ENCODE peak calls at places on chromosomes 16 and 17, in eight cellular contexts. A is naive thymus-derived CD4-positive, alpha-beta T cell; S is hepatocyte; U is GM23338; L is neuronal stem cell; D is HL-60; K is uterus; Z is pancreas. J is an unnamed sample. For H3K27me3, the result is how much of the 10 kb centered on the place peaks cover.

GRCh38 chr16:70563571-70563970 is 40.0 kb downstream of the SF3B3 start:
- DNase-seq in Z (no peak), S (no peak), U (no peak), A (no peak), L (no peak), D (peak), K (no peak), J (no peak)

GRCh38 chr17:74641224-74641948 is 17.8 kb upstream of the CD300E start:
- DNase-seq in D (no peak), U (no peak), A (no peak), L (no peak), K (no peak), Z (no peak), S (no peak), J (no peak)

GRCh38 chr17:74245818-74246204 is 28.2 kb upstream of the DNAI2 start:
- DNase-seq in A (no peak), S (no peak), K (no peak), Z (no peak), D (no peak), L (no peak), U (no peak), J (no peak)

GRCh38 chr17:82815790-82816305 is 24.0 kb downstream of the ZNF750 start:
- DNase-seq in A (no peak), U (no peak), D (no peak), L (no peak), Z (no peak), K (no peak), S (no peak), J (no peak)

GRCh38 chr17:17837380-17837821 is 615 bp upstream of the SREBF1 start:
- DNase-seq in K (peak), U (peak), D (no peak), L (no peak), S (peak), A (no peak), Z (peak), J (no peak)

GRCh38 chr17:18037482-18037881 is 1.5 kb downstream of the ATPAF2 start:
- DNase-seq in Z (no peak), S (no peak), U (no peak), A (no peak), K (no peak), D (peak), L (no peak), J (no peak)

GRCh38 chr16:70695351-70696070 is 9.7 kb upstream of the MTSS2 start:
- DNase-seq in Z (no peak), S (no peak), U (peak), A (no peak), K (no peak), D (peak), L (no peak), J (no peak)

GRCh38 chr16:79169239-79169638 is 431.3 kb downstream of the MAF start:
- DNase-seq in S (peak), L (peak), A (peak), K (no peak), U (peak), D (peak), Z (no peak), J (no peak)

GRCh38 chr17:14464741-14465140 is 163.9 kb downstream of the HS3ST3B1 start:
- DNase-seq in Z (no peak), D (no peak), A (no peak), K (no peak), U (no peak), L (no peak), S (no peak), J (no peak)

GRCh38 chr17:1110844-1111598 is 68.8 kb downstream of the ABR start:
- DNase-seq in Z (no peak), L (no peak), K (peak), D (peak), U (no peak), S (peak), A (no peak), J (no peak)

GRCh38 chr17:2867441-2868424 is 71.5 kb downstream of the RAP1GAP2 start:
- DNase-seq in S (no peak), U (peak), A (no peak), L (no peak), Z (peak), D (no peak), K (no peak), J (no peak)

GRCh38 chr16:61435356-61435755 is 600.9 kb downstream of the CDH8 start:
- DNase-seq in D (no peak), Z (no peak), S (no peak), A (no peak), U (no peak), K (no peak), L (no peak), J (no peak)

GRCh38 chr16:55655709-55656694 is at the start of gene SLC6A2:
- DNase-seq in Z (no peak), K (no peak), S (peak), D (no peak), U (peak), A (no peak), L (peak), J (no peak)

GRCh38 chr17:82396601-82397435 is 21.3 kb upstream of the HEXD start:
- DNase-seq in K (no peak), L (no peak), A (no peak), D (no peak), U (no peak), Z (no peak), S (no peak), J (no peak)

GRCh38 chr17:47725446-47726109 is 7.5 kb upstream of the TBX21 start:
- DNase-seq in S (no peak), K (no peak), Z (no peak), D (no peak), U (no peak), L (no peak), A (no peak), J (no peak)

GRCh38 chr16:69435977-69436729 is 11.7 kb downstream of the CYB5B start:
- DNase-seq in U (peak), A (no peak), L (no peak), S (no peak), K (no peak), D (peak), Z (no peak), J (no peak)

GRCh38 chr16:854808-855410 is 54.4 kb upstream of the GNG13 start:
- DNase-seq in S (no peak), A (no peak), D (no peak), L (no peak), Z (no peak), U (no peak), K (no peak), J (no peak)

GRCh38 chr17:50636145-50636803 is 1.6 kb downstream of the ABCC3 start:
- DNase-seq in S (no peak), Z (peak), D (no peak), L (no peak), K (no peak), A (no peak), U (no peak), J (no peak)
- H3K4me3 ChIP-seq in S (no peak), Z (peak), D (no peak), L (no peak), K (no peak), A (no peak), U (no peak), J (no peak)

GRCh38 chr16:28193530-28194423 is 18.0 kb downstream of the XPO6 start:
- DNase-seq in K (no peak), L (no peak), S (no peak), A (no peak), Z (no peak), D (peak), U (no peak), J (no peak)
- H3K27me3 ChIP-seq in K (under half), L (under half), S (under half), A (under half), Z (under half), D (under half), U (under half), J (under half)

DNA sequence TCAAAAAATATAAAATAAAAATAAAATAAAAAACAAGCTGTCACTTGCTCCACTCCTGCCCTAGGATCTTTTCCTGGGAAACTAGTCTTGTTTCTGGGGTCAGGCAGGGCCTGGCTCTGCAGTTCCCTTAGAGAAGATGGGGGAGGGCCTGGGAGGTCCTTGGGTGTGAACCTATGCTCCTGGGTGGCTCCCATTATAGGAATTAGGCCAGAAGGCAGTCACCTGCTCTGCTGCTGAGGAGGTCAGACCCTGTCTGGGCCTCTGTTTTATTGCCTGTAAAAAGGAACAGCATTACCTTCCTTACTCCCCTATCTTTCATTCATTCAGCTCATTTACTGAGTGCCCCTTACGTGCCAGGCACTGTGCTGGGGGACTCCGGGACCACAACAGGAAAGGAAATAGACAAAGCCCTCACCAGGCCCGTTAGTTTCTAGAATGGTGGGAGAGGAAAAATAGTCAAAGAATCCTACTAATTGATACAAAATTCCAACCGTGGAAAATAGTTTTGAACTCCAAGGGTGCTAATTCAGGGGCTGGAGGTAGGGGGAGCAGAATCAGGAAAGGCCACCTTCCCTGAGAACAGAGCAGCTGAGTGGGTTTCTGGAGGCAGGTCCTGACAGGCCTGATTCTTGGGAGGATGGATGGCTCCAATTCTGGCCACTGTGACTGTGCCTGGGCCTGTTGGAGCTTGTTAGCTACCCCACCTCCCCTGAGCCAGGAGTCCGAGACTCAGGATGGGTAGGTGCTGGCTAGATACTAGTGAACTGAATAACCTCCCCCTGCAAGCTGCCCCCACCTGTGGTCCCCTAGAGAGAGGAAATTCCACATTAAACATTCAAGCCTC is 1.3 kb upstream of the SLC46A1 start:
- DNase-seq in Z (no peak), A (no peak), L (no peak), D (no peak), U (peak), K (no peak), S (peak), J (no peak)
- H3K27ac ChIP-seq in Z (no peak), A (no peak), L (no peak), D (no peak), U (peak), K (no peak), S (peak), J (no peak)

DNA sequence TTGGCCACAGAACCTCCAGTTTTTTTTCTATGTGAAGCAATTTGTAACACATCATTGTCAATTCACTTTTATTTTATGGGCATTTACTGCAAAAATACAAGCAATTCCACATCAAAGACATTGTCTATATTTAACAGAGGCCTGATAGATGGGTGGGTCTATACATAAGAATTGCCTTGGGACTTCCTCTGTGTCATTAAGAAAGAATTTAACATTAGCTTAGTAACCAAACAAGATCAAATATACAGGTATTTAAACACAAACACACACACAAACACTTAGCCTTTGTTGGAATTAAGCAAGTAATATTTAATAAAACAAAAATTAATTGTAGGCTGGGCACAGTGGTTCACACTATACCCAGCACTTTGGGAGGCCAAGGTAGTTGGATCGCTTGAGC is 4.3 kb upstream of the PITPNC1 start:
- DNase-seq in A (no peak), U (no peak), L (no peak), Z (no peak), D (no peak), S (no peak), K (no peak), J (no peak)
- H3K4me3 ChIP-seq in A (no peak), U (no peak), L (no peak), Z (no peak), D (no peak), S (no peak), K (no peak), J (no peak)

GRCh38 chr17:38584350-38584925 is 21.3 kb downstream of the SRCIN1 start:
- DNase-seq in Z (peak), L (no peak), A (peak), U (peak), K (peak), S (peak), D (peak), J (no peak)

GRCh38 chr17:38582069-38582468 is 23.7 kb downstream of the SRCIN1 start:
- DNase-seq in D (no peak), S (no peak), K (no peak), L (no peak), A (no peak), Z (no peak), U (no peak), J (no peak)

GRCh38 chr17:38583833-38584349 is 21.9 kb downstream of the SRCIN1 start:
- DNase-seq in D (no peak), Z (no peak), A (no peak), K (no peak), S (no peak), L (no peak), U (no peak), J (no peak)

GRCh38 chr17:38585056-38585804 is 20.5 kb downstream of the SRCIN1 start:
- DNase-seq in A (no peak), U (no peak), K (no peak), L (no peak), D (no peak), S (peak), Z (no peak), J (no peak)

DNA sequence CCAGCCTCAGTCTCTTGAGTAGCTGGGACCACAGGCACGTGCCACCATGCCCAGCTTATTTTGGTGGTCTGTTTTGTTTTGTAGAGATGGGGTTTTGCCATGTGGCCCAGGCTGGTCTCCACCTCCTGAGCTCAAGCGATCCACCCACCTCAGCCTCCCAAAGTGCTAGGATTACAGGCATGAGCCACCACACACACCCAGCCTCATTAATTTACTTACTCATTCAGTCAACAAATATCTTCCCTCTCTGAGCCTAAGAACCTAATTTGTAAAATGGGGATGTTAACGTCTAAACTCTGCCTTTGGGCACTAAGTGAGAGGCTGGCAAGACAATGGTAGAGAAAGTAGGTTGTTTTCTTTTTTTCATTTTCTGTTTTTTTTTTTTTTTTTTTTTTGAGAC is 22.6 kb downstream of the SRCIN1 start:
- DNase-seq in D (no peak), Z (no peak), S (no peak), L (no peak), K (no peak), A (no peak), U (no peak), J (no peak)
- H3K27me3 ChIP-seq in D (under half), Z (under half), S (under half), L (under half), K (under half), A (under half), U (half or more), J (under half)

DNA sequence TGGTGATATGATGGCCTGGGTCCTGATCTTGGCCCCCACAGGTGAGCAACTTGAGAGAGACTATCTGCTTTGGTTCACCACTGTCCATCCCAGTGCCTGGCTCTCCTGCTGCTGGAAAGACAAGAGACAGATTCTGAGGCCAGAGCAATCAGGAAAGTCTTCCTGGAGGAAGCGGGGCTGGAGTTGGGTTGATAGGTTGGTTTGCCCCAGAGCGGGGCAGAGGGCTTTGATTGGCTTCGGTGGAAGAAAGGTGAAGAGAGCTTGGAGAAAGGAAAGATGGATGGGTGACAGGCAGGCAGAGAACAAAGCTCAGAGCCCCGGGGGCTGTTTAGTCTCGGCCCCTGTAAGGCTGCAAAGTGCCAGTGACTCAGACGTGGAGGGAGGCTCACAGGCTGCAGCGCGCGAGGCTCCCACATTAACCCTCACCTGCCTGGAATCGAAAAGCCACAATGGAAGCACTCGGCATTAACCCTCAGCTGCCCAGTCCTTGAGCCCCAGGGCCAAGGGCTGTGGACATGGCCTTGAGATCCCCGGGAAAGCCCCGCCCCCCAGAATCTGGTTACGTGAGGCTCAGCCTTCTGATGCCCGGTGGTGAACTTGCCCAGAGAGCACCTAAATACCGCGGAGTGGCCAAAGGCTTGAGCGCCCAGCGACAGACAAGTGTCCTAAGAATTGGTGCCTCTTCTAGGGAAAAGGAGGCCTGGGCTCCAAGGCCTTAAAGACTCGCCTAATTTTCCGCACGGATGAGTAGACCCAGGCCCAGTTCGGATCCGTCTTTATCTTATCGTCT is 988 bp upstream of the CPNE2 start:
- DNase-seq in K (peak), Z (peak), U (peak), S (peak), D (no peak), A (no peak), L (no peak), J (peak)
- H3K27ac ChIP-seq in K (peak), Z (no peak), U (no peak), S (peak), D (peak), A (no peak), L (no peak), J (peak)